ENCODE peak calls at places on chromosomes 6 and 20, in eight cellular contexts. V is lower lobe of right lung, B is tibial artery, O is left ventricle myocardium inferior, L is H1, E is foreskin fibroblast, M is A673, P is K562. S is an unnamed sample.

GRCh38 chr6:408599-409102 is 17.1 kb downstream of the IRF4 start:
- DNase-seq in O (no peak), V (peak), M (peak), B (no peak), P (peak), L (no peak), E (peak), S (no peak)

GRCh38 chr6:155310596-155310995 is 3.7 kb downstream of the TFB1M start:
- DNase-seq in E (peak), M (no peak), P (no peak), L (no peak), B (no peak), O (no peak), V (no peak), S (no peak)

GRCh38 chr6:106516629-106517028 is 112.7 kb downstream of the RTN4IP1 start:
- DNase-seq in E (no peak), B (no peak), M (no peak), L (no peak), V (no peak), P (no peak), O (no peak), S (no peak)

GRCh38 chr20:44963325-44964215 is 2.7 kb upstream of the STK4 start:
- DNase-seq in E (no peak), O (no peak), P (no peak), V (no peak), L (no peak), M (no peak), B (no peak), S (no peak)

GRCh38 chr6:129638055-129639019 is 71.6 kb downstream of the ARHGAP18 start:
- DNase-seq in O (no peak), E (no peak), L (no peak), B (no peak), P (no peak), M (peak), V (no peak), S (no peak)

GRCh38 chr6:75611702-75612375 is 10.2 kb downstream of the SENP6 start:
- DNase-seq in B (no peak), E (peak), L (no peak), O (no peak), P (no peak), M (no peak), V (no peak), S (no peak)

GRCh38 chr6:111355156-111355555 is 127.9 kb downstream of the REV3L start:
- DNase-seq in V (no peak), E (no peak), M (no peak), L (no peak), P (no peak), B (no peak), O (no peak), S (no peak)

GRCh38 chr20:50913976-50914375 is 17.3 kb downstream of the ADNP start:
- DNase-seq in L (no peak), V (no peak), E (peak), B (no peak), O (no peak), P (peak), M (peak), S (no peak)

GRCh38 chr6:134734312-134734869 is 215.5 kb downstream of the ALDH8A1 start:
- DNase-seq in B (no peak), L (no peak), E (peak), P (no peak), O (no peak), V (no peak), M (no peak), S (no peak)

GRCh38 chr20:37734228-37734980 is 40.6 kb downstream of the CTNNBL1 start:
- DNase-seq in P (no peak), B (no peak), M (no peak), E (no peak), O (no peak), L (no peak), V (no peak), S (no peak)

GRCh38 chr20:50870572-50871161 is 60.6 kb downstream of the ADNP start:
- DNase-seq in P (no peak), O (no peak), M (no peak), V (no peak), B (no peak), E (peak), L (peak), S (no peak)

GRCh38 chr6:8389034-8389818 is 46.1 kb downstream of the SLC35B3 start:
- DNase-seq in E (no peak), M (no peak), L (no peak), O (no peak), B (no peak), P (no peak), V (no peak), S (no peak)

GRCh38 chr6:169075211-169075621 is 178.4 kb downstream of the THBS2 start:
- DNase-seq in E (peak), M (no peak), P (no peak), V (no peak), O (peak), B (peak), L (no peak), S (no peak)

GRCh38 chr20:39879296-39879695 is 809.7 kb downstream of the MAFB start:
- DNase-seq in O (no peak), V (no peak), M (no peak), L (no peak), B (no peak), P (no peak), E (peak), S (no peak)

GRCh38 chr6:170032197-170032596 is 258.7 kb downstream of the DLL1 start:
- DNase-seq in V (peak), L (no peak), M (no peak), P (no peak), O (peak), E (no peak), B (peak), S (no peak)

GRCh38 chr6:166705070-166705469 is 78.0 kb upstream of the RPS6KA2 start:
- DNase-seq in B (no peak), P (no peak), E (no peak), O (no peak), M (no peak), L (no peak), V (no peak), S (no peak)

DNA sequence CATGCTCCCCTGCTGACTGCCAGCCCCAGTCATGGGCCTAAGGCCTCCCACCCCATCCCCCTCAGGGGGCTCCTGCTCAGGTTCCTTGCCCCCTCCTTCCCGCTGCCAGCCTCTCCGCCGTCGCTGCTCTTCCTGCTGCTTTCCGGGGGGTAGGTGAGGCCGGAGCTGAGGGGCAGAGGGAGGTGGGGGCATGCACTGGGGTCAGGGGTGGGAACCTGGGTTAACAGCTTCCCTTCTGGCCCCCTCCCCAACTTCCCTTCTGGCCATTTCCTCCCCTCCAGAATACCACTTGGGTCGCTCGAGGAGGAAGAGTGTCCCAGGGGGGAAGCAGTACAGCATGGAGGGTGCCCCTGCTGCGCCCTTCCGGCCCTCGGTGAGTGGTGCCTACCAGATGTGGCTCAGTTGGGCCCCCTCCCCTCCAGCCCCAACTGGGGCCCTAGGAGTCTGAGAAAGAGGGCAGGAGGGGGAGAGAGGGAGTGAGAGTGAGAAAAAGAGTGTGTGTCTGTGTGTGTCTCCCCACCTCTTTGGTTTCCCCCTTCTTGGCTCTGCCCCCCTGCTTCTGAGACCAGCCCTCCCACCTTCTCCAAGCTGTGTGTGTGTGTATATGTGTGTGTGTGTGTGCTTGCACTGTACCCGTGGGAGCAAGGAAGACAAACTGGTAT is 12.1 kb downstream of the SYNGAP1 start:
- DNase-seq in E (no peak), L (peak), P (no peak), B (peak), M (peak), O (no peak), V (peak), S (no peak)
- H3K4me3 ChIP-seq in E (no peak), L (peak), P (no peak), B (no peak), M (peak), O (no peak), V (no peak), S (no peak)

DNA sequence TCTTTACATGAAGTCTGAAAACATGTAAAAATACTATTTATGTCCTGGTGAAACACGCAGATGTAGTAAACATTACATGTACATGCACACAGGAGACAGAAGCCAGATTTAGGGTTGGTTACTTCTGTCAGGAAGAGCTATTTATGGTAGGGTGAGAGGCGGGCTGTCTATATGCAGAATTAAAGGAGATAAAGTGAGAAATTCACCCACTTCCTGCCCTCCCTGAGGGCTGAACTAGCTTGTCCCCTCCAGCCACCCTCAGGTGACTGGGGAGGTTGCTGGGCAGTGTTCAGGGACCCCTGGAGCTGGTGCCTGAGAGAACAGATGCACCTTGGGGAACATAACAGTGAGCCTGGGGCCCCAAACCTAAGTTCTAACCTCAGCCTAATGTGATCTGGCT is 1.1 kb downstream of the PI16 start:
- DNase-seq in V (no peak), E (no peak), B (no peak), P (no peak), O (no peak), L (no peak), M (no peak), S (no peak)
- H3K4me3 ChIP-seq in V (peak), E (no peak), B (no peak), P (no peak), O (peak), L (no peak), M (no peak), S (no peak)

GRCh38 chr20:23879811-23880374 is 345 bp upstream of the CST5 start:
- DNase-seq in O (no peak), V (peak), B (no peak), E (peak), M (no peak), L (no peak), P (peak), S (no peak)
- H3K4me3 ChIP-seq in O (no peak), V (no peak), B (no peak), E (no peak), M (no peak), L (no peak), P (no peak), S (no peak)

GRCh38 chr6:121620002-121620740 is 184.7 kb downstream of the GJA1 start:
- DNase-seq in O (no peak), E (no peak), P (no peak), B (no peak), V (no peak), L (peak), M (no peak), S (no peak)
- H3K4me3 ChIP-seq in O (no peak), E (no peak), P (no peak), B (no peak), V (no peak), L (peak), M (no peak), S (no peak)

DNA sequence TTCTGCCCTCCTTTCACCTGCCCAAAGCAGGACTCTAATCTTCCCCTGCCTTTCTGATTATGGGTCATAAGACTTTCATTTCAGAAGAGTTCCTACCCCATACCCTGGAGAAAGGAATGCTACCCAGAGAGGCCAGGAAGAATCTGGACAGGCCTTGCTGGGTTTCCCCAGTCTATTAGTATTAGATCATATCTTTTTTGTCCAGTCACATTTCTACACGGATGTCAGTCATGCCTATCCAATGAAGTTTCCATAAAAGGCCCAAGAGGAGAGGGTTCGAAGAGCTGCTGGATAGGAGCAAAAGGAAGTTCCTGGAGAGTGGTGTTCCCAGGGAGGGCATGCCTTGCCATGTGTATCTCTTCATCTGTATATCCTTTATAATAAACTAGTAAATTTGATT is 3.2 kb downstream of the POLH start:
- DNase-seq in O (no peak), V (no peak), P (no peak), M (no peak), B (no peak), L (no peak), E (peak), S (no peak)
- H3K4me3 ChIP-seq in O (no peak), V (no peak), P (no peak), M (no peak), B (no peak), L (no peak), E (no peak), S (no peak)